ENCODE peak calls at places on chromosome 19, in six cellular contexts. U is breast epithelium, F is HepG2, X is lower leg skin, M is endothelial cell, K is fibroblast of mammary gland. G is an unnamed sample.

GRCh38 chr19:1057185-1057857 is 9.6 kb upstream of the ARHGAP45 start:
- DNase-seq in F (no peak), U (no peak), K (peak), X (no peak), M (no peak), G (no peak)

GRCh38 chr19:34298891-34299510 is 44.6 kb downstream of the GARRE1 start:
- DNase-seq in X (no peak), K (no peak), M (no peak), U (no peak), F (no peak), G (no peak)

GRCh38 chr19:20078696-20079095 is 896 bp downstream of the ZNF90 start:
- DNase-seq in K (peak), F (no peak), X (peak), M (peak), U (no peak), G (no peak)

GRCh38 chr19:56839665-56840451 is 668 bp downstream of the PEG3 start:
- DNase-seq in K (peak), M (no peak), X (peak), U (peak), F (peak), G (peak)

GRCh38 chr19:41551711-41552110 is 24.3 kb upstream of the CEACAM21 start:
- DNase-seq in K (no peak), U (no peak), X (no peak), F (no peak), M (no peak), G (no peak)

GRCh38 chr19:10555613-10555979 is 10.2 kb downstream of the KRI1 start:
- DNase-seq in K (no peak), M (no peak), U (no peak), F (no peak), X (no peak), G (no peak)

GRCh38 chr19:35249146-35249847 is 495 bp downstream of the LSR start:
- DNase-seq in K (no peak), U (no peak), F (no peak), X (peak), M (no peak), G (no peak)

GRCh38 chr19:1410136-1410786 is 2.9 kb downstream of the DAZAP1 start:
- DNase-seq in U (no peak), X (no peak), K (peak), F (no peak), M (no peak), G (no peak)

GRCh38 chr19:39297931-39298634 is 1.9 kb downstream of the IFNL1 start:
- DNase-seq in X (peak), U (no peak), M (no peak), K (no peak), F (no peak), G (no peak)

GRCh38 chr19:2478324-2478755 is 2.4 kb downstream of the GADD45B start:
- DNase-seq in F (no peak), K (peak), U (peak), X (peak), M (no peak), G (no peak)

GRCh38 chr19:42229855-42230331 is 9.8 kb downstream of the ZNF526 start:
- DNase-seq in K (peak), F (no peak), X (no peak), M (no peak), U (no peak), G (no peak)

GRCh38 chr19:13234518-13234917 is 84.3 kb downstream of the IER2 start:
- DNase-seq in K (peak), X (no peak), U (no peak), M (no peak), F (peak), G (no peak)
- TF ChIP-seq CTCF in K (peak), X (no peak), U (no peak), M (peak), F (peak), G (peak)

GRCh38 chr19:48618916-48619691 is at the start of the genes RPL18 and SPHK2:
- DNase-seq in F (peak), U (peak), X (peak), M (peak), K (peak), G (peak)
- TF ChIP-seq CTCF in F (peak), U (no peak), X (no peak), M (no peak), K (no peak), G (no peak)

GRCh38 chr19:15507068-15508034 is 974 bp upstream of the CYP4F22 start:
- DNase-seq in K (no peak), X (no peak), M (no peak), F (no peak), U (no peak), G (no peak)

GRCh38 chr19:15506074-15506565 is 2.2 kb upstream of the CYP4F22 start:
- DNase-seq in M (no peak), F (no peak), K (no peak), U (no peak), X (no peak), G (no peak)

GRCh38 chr19:15508035-15508710 is at the start of gene CYP4F22:
- DNase-seq in F (no peak), K (no peak), U (no peak), X (no peak), M (no peak), G (no peak)

GRCh38 chr19:15516363-15516762 is 8.0 kb downstream of the CYP4F22 start:
- DNase-seq in X (no peak), F (no peak), M (no peak), K (no peak), U (no peak), G (no peak)

GRCh38 chr19:15511671-15512424 is 3.5 kb downstream of the CYP4F22 start:
- DNase-seq in X (no peak), F (no peak), U (no peak), K (no peak), M (no peak), G (no peak)
- TF ChIP-seq CTCF in X (no peak), F (no peak), U (no peak), K (no peak), M (no peak), G (no peak)

GRCh38 chr19:49871349-49871985 is 4.1 kb upstream of the PNKP start:
- DNase-seq in X (no peak), M (no peak), U (no peak), K (peak), F (no peak), G (no peak)

GRCh38 chr19:49870309-49870901 is 3.0 kb upstream of the PNKP start:
- DNase-seq in K (no peak), X (no peak), F (no peak), M (no peak), U (no peak), G (no peak)

GRCh38 chr19:49866933-49867782 is at the start of gene PNKP:
- DNase-seq in M (peak), X (peak), U (peak), F (peak), K (peak), G (peak)

GRCh38 chr19:49869009-49869483 is 1.7 kb upstream of the PNKP start:
- DNase-seq in X (no peak), U (no peak), F (no peak), K (no peak), M (no peak), G (no peak)

DNA sequence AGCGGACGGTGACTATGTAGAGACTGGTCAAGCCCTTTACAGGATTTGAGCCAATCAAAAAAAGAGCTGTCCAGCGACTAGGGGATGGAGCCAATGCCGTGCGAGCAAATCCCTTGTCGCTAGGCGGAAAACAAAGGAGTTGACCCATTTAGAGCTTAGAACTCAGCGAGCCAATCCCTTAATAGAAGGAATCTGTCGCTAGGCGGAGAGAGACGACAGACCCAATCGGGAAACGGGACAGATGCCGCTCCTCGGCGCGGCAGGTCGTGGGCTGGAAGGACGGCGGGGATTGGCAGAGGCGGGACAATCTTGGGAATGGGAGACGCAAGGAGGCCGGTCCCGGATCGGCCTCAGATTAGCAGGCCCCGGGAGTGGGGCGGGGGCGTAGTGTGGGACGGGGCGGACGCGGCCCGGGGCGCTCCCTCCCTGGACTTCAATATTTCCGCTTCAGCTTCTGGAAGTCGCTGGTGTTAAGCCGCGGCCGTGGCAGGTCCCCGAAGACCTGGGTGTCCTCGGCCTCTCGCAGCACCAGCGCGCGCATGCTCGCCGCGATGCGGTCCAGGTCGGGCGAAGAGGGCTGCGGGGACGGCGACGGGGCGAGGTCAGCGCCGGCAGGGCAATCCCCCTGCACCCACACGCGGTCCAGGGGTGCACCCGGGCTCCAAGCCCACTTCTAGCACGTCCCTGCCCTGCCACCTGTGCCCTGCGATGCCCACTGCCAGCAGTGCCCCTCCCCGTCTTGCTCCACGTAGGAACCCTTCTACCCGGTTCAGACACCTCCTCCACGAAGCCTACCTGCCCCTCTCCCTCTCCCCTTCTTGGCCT is 2.3 kb upstream of the PNKP start:
- DNase-seq in U (peak), X (peak), K (peak), M (peak), F (peak), G (peak)
- TF ChIP-seq CTCF in U (peak), X (no peak), K (no peak), M (no peak), F (no peak), G (no peak)